ENCODE peak calls at places on chromosomes 13 and 19, in four cellular contexts. One of them, this sample, is unnamed.
A peak's percentile ranks its signal among the peaks of the same experiment; 100 is the strongest.

GRCh38 chr19:16106121-16106520 is 5.6 kb upstream of the RAB8A start:
- DNase-seq in AG10803: peak; percentile 33
- DNase-seq in CD8-positive, alpha-beta T cell: no peak
- DNase-seq in activated CD4-positive, alpha-beta T cell treated with anti-CD3 and anti-CD28 coated beads for 24 hours: no peak
- DNase-seq in this sample: no peak

GRCh38 chr13:50149932-50150331 is 134.7 kb downstream of the KCNRG start:
- DNase-seq in AG10803: no peak
- DNase-seq in CD8-positive, alpha-beta T cell: no peak
- DNase-seq in activated CD4-positive, alpha-beta T cell treated with anti-CD3 and anti-CD28 coated beads for 24 hours: no peak
- DNase-seq in this sample: no peak

GRCh38 chr19:38843175-38843758 is 6.5 kb downstream of the HNRNPL start:
- DNase-seq in AG10803: no peak
- DNase-seq in CD8-positive, alpha-beta T cell: no peak
- DNase-seq in activated CD4-positive, alpha-beta T cell treated with anti-CD3 and anti-CD28 coated beads for 24 hours: no peak
- DNase-seq in this sample: no peak

GRCh38 chr19:47729799-47730520 is 15.4 kb upstream of the NOP53 start:
- DNase-seq in AG10803: no peak
- DNase-seq in CD8-positive, alpha-beta T cell: no peak
- DNase-seq in activated CD4-positive, alpha-beta T cell treated with anti-CD3 and anti-CD28 coated beads for 24 hours: peak; percentile 32
- DNase-seq in this sample: no peak

GRCh38 chr13:98839826-98840769 is 87.6 kb upstream of the SLC15A1 start:
- DNase-seq in AG10803: peak; percentile 61
- DNase-seq in CD8-positive, alpha-beta T cell: peak; percentile 11
- DNase-seq in activated CD4-positive, alpha-beta T cell treated with anti-CD3 and anti-CD28 coated beads for 24 hours: peak; percentile 20
- DNase-seq in this sample: no peak

GRCh38 chr13:111638233-111638632 is 317.8 kb downstream of the TEX29 start:
- DNase-seq in AG10803: no peak
- DNase-seq in CD8-positive, alpha-beta T cell: no peak
- DNase-seq in activated CD4-positive, alpha-beta T cell treated with anti-CD3 and anti-CD28 coated beads for 24 hours: no peak
- DNase-seq in this sample: no peak

GRCh38 chr19:11881151-11881800 is 6.3 kb upstream of the ZNF69 start:
- DNase-seq in AG10803: peak; percentile 32
- DNase-seq in CD8-positive, alpha-beta T cell: peak; percentile 47
- DNase-seq in activated CD4-positive, alpha-beta T cell treated with anti-CD3 and anti-CD28 coated beads for 24 hours: peak; percentile 45
- DNase-seq in this sample: peak; percentile 56

GRCh38 chr13:73074101-73074500 is 15.3 kb downstream of the KLF5 start:
- DNase-seq in AG10803: no peak
- DNase-seq in CD8-positive, alpha-beta T cell: no peak
- DNase-seq in activated CD4-positive, alpha-beta T cell treated with anti-CD3 and anti-CD28 coated beads for 24 hours: no peak
- DNase-seq in this sample: no peak

GRCh38 chr19:12938536-12939291 is at the start of gene CALR:
- DNase-seq in AG10803: peak; percentile 44
- DNase-seq in CD8-positive, alpha-beta T cell: no peak
- DNase-seq in activated CD4-positive, alpha-beta T cell treated with anti-CD3 and anti-CD28 coated beads for 24 hours: no peak
- DNase-seq in this sample: no peak

GRCh38 chr19:58492265-58492664 is 16.1 kb downstream of the ZNF446 start:
- DNase-seq in AG10803: no peak
- DNase-seq in CD8-positive, alpha-beta T cell: no peak
- DNase-seq in activated CD4-positive, alpha-beta T cell treated with anti-CD3 and anti-CD28 coated beads for 24 hours: no peak
- DNase-seq in this sample: no peak

GRCh38 chr13:39253774-39254173 is 215.5 kb downstream of the NHLRC3 start:
- DNase-seq in AG10803: peak; percentile 3
- DNase-seq in CD8-positive, alpha-beta T cell: no peak
- DNase-seq in activated CD4-positive, alpha-beta T cell treated with anti-CD3 and anti-CD28 coated beads for 24 hours: no peak
- DNase-seq in this sample: no peak

GRCh38 chr13:77698211-77699058 is 948 bp downstream of the SLAIN1 start:
- DNase-seq in AG10803: peak; percentile 3
- DNase-seq in CD8-positive, alpha-beta T cell: peak; percentile 23
- DNase-seq in activated CD4-positive, alpha-beta T cell treated with anti-CD3 and anti-CD28 coated beads for 24 hours: peak; percentile 13
- DNase-seq in this sample: peak; percentile 53

GRCh38 chr13:95301135-95301946 is at the start of gene ABCC4:
- DNase-seq in AG10803: peak; percentile 72
- DNase-seq in CD8-positive, alpha-beta T cell: peak; percentile 33
- DNase-seq in activated CD4-positive, alpha-beta T cell treated with anti-CD3 and anti-CD28 coated beads for 24 hours: peak; percentile 45
- DNase-seq in this sample: peak; percentile 43

GRCh38 chr13:64347662-64348061 is 2882.5 kb downstream of the PCDH9 start:
- DNase-seq in AG10803: no peak
- DNase-seq in CD8-positive, alpha-beta T cell: no peak
- DNase-seq in activated CD4-positive, alpha-beta T cell treated with anti-CD3 and anti-CD28 coated beads for 24 hours: no peak
- DNase-seq in this sample: no peak

GRCh38 chr13:98813993-98814392 is 61.5 kb upstream of the SLC15A1 start:
- DNase-seq in AG10803: no peak
- DNase-seq in CD8-positive, alpha-beta T cell: no peak
- DNase-seq in activated CD4-positive, alpha-beta T cell treated with anti-CD3 and anti-CD28 coated beads for 24 hours: no peak
- DNase-seq in this sample: no peak

GRCh38 chr13:33723772-33724435 is 94.0 kb upstream of the RFC3 start:
- DNase-seq in AG10803: peak; percentile 84
- DNase-seq in CD8-positive, alpha-beta T cell: peak; percentile 38
- DNase-seq in activated CD4-positive, alpha-beta T cell treated with anti-CD3 and anti-CD28 coated beads for 24 hours: peak; percentile 48
- DNase-seq in this sample: peak; percentile 9

GRCh38 chr19:32651729-32652140 is 23.2 kb downstream of the ANKRD27 start:
- DNase-seq in AG10803: no peak
- DNase-seq in CD8-positive, alpha-beta T cell: no peak
- DNase-seq in activated CD4-positive, alpha-beta T cell treated with anti-CD3 and anti-CD28 coated beads for 24 hours: no peak
- DNase-seq in this sample: no peak

GRCh38 chr19:2136796-2137195 is 14.6 kb downstream of the AP3D1 start:
- DNase-seq in AG10803: no peak
- DNase-seq in CD8-positive, alpha-beta T cell: no peak
- DNase-seq in activated CD4-positive, alpha-beta T cell treated with anti-CD3 and anti-CD28 coated beads for 24 hours: no peak
- DNase-seq in this sample: no peak

This sample was measured in immature natural killer cell.